ENCODE peak calls at places on chromosomes 11 and 22, in six cellular contexts. C, Q, E, W, J and H are unnamed samples.

GRCh38 chr22:49415219-49415951 is 412.3 kb downstream of the BRD1 start:
- DNase-seq in J (no peak), W (no peak), C (no peak), Q (no peak), E (no peak), H (no peak)

GRCh38 chr11:117876341-117877119 is at the start of gene FXYD6:
- DNase-seq in J (no peak), E (peak), C (no peak), Q (no peak), W (peak), H (no peak)

GRCh38 chr11:126756416-126756815 is 244.2 kb downstream of the KIRREL3 start:
- DNase-seq in C (no peak), W (no peak), J (no peak), E (no peak), Q (no peak), H (no peak)

GRCh38 chr11:64799256-64799924 is 3.6 kb downstream of the MAP4K2 start:
- DNase-seq in W (no peak), C (no peak), Q (no peak), E (no peak), J (no peak), H (no peak)

GRCh38 chr11:103317118-103317517 is 207.9 kb downstream of the DYNC2H1 start:
- DNase-seq in C (no peak), W (no peak), E (no peak), J (no peak), Q (no peak), H (no peak)

GRCh38 chr11:119320593-119321524 is 3.9 kb upstream of the MCAM start:
- DNase-seq in E (no peak), J (no peak), C (no peak), Q (no peak), W (peak), H (no peak)

GRCh38 chr22:19480789-19481188 is 1.1 kb downstream of the CDC45 start:
- DNase-seq in W (no peak), Q (no peak), C (no peak), E (no peak), J (no peak), H (no peak)

GRCh38 chr22:17562906-17563870 is at the start of gene SLC25A18:
- DNase-seq in W (peak), E (no peak), Q (no peak), J (peak), C (no peak), H (no peak)

GRCh38 chr22:27435839-27436581 is 365.5 kb downstream of the MN1 start:
- DNase-seq in W (peak), E (peak), C (peak), J (no peak), Q (no peak), H (no peak)

GRCh38 chr11:18700375-18700774 is 1.8 kb downstream of the TMEM86A start:
- DNase-seq in C (no peak), E (no peak), J (no peak), Q (no peak), W (no peak), H (no peak)

GRCh38 chr22:41976961-41977566 is 7.8 kb downstream of the SEPTIN3 start:
- DNase-seq in E (no peak), Q (no peak), W (no peak), C (no peak), J (no peak), H (no peak)

GRCh38 chr11:73469401-73469800 is 93.2 kb downstream of the RELT start:
- DNase-seq in E (no peak), J (no peak), W (peak), C (no peak), Q (no peak), H (no peak)

GRCh38 chr11:66267039-66267378 is 1.4 kb upstream of the RAB1B start:
- DNase-seq in W (no peak), C (no peak), E (no peak), Q (no peak), J (no peak), H (no peak)

GRCh38 chr11:82733444-82734119 is at the start of gene FAM181B:
- DNase-seq in J (no peak), W (peak), C (no peak), Q (no peak), E (peak), H (no peak)

GRCh38 chr11:3959015-3959917 is 103.8 kb downstream of the STIM1 start:
- DNase-seq in W (peak), J (peak), C (no peak), E (peak), Q (no peak), H (no peak)

GRCh38 chr11:111934301-111934700 is 2.8 kb upstream of the DIXDC1 start:
- DNase-seq in Q (no peak), E (no peak), W (no peak), J (no peak), C (no peak), H (no peak)

GRCh38 chr11:111936045-111936400 is 1.1 kb upstream of the DIXDC1 start:
- DNase-seq in C (no peak), Q (no peak), J (no peak), E (no peak), W (no peak), H (no peak)

GRCh38 chr11:111937461-111937769 is 272 bp downstream of the DIXDC1 start:
- DNase-seq in E (no peak), C (no peak), W (no peak), Q (no peak), J (no peak), H (no peak)

GRCh38 chr11:111933872-111934271 is 3.3 kb upstream of the DIXDC1 start:
- DNase-seq in E (no peak), Q (no peak), C (no peak), W (no peak), J (no peak), H (no peak)

DNA sequence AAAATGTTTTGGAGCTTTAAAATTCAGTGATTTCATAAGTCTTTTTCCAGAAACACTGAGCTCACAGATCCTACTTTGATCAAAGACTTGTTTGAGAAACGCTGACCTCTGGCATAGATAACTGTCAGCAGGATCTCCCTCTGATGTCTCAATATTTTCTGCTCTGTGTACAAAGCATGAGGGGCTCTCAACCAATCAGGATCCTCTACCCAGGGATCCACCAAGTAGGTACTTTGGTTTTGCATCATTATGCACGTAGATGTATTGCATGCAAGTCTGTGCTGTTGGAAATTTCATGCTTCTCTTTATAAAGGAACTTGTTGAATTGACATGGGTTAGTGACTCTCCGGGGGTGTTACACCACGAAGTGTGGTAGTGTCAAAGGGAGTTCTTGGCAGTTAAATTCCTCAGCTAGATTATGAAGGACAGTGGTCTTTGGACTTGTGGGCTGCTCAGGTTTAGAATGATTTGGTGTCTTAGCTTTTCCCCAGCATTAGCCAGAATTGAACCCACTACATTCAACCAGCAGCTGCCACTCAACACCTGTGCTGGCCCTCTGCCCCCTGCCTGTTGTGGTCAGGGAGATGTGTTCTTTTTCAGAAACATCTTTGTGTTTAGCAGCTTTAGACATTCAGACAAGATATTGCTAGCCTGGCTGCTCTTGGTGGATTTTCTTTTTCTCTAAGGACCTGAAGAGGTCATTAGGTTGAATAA is 1.7 kb upstream of the DIXDC1 start:
- DNase-seq in C (no peak), J (no peak), Q (no peak), W (peak), E (no peak), H (no peak)
- H3K4me3 ChIP-seq in C (no peak), J (no peak), Q (no peak), W (no peak), E (no peak), H (no peak)

GRCh38 chr11:46327829-46328228 is 19.4 kb upstream of the DGKZ start:
- DNase-seq in W (no peak), E (no peak), C (no peak), J (no peak), Q (no peak), H (no peak)
- H3K4me3 ChIP-seq in W (no peak), E (no peak), C (no peak), J (no peak), Q (no peak), H (no peak)

GRCh38 chr22:23837496-23837859 is 1.3 kb downstream of the DERL3 start:
- DNase-seq in Q (no peak), W (no peak), J (no peak), C (no peak), E (no peak), H (no peak)
- H3K4me3 ChIP-seq in Q (no peak), W (no peak), J (no peak), C (no peak), E (no peak), H (no peak)

GRCh38 chr22:50537765-50538164 is 7.9 kb upstream of the KLHDC7B start:
- DNase-seq in W (no peak), E (no peak), J (no peak), C (no peak), Q (no peak), H (no peak)
- H3K4me3 ChIP-seq in W (no peak), E (no peak), J (no peak), C (no peak), Q (no peak), H (no peak)

DNA sequence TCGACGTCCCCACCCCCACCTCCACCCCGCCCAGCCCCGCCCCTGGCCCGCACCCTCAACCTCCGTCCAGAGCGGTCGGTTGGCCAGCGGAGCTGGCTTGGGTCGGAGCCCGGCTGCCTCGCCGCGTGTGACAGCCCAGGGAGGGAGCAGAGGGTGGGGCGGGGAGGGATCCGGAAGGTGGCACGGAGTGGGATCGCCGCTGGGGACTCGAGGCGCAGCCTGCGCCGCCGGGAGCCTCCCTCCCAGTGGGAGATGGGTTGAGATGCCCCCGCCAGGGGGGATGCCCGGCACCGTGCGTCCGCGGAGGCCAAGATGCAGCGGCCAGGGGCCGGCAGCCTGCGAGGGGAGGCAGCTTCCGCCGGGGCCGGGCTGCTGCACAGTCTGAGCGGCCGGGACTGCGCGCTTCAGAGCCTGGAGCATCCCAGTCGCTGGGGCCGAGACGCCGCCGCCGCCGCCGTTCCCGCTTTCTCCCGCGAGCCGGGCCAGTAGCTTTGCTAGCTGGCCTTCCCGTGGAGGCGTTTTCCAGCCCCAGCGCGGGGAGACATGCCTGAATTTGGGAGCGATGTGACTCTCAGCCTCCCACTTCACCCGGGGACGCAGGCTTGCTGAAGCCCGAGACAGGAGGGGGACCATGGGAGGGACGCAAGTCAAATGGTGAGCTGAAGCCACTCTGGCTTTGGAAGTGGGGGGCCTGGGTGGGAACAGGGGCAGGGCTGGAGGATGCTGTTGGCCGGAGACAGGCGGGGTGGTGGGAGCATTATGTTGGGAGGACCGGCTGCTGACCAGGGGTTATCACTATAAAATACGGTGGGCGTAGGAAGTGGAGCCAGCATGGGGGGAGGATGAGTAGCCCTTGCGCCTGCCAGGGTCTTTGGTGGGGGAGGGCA is 40.2 kb downstream of the DIXDC1 start:
- DNase-seq in E (peak), Q (no peak), J (no peak), W (no peak), C (no peak), H (no peak)
- H3K4me3 ChIP-seq in E (no peak), Q (no peak), J (peak), W (peak), C (peak), H (peak)

DNA sequence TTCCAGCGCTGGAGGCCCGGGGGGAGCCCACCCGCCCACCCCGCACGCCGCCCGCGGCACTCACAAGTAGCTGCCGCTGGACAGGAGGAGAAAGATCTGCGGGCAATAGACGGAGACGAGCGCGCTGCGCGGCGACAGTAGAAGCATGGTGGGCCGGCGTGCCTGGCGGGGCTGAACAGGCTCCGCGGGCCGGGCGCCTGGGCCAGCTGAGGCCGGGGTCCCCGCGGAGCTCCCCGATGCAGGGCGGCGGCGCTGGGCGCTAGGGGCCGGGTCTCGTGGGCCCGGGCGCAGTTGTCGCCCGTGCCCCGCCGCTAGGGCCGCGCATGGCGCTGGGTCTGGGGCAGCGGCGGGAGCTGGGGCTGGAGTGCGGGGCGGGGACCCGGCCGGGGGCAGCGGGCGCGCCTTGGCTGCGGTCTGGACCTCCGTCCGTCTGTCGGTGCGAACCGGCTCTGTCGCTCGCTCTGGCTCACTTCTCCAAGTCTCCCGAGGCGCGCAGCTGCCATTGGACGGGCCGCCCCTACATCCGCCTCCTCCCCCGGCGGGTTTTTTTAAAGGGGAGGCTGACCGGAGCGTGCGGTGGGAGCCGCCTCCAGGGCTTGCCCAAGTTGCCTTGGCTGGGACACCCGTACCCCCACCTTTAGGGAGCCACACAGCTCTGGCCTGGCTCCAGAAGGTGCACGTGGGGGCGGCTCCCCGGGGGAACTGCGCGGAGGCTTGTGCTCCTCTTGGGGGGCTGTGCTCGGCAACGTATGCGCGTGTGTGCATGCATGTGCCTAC is 4.7 kb downstream of the WNT7B start:
- DNase-seq in J (no peak), E (no peak), Q (no peak), C (no peak), W (no peak), H (no peak)
- H3K4me3 ChIP-seq in J (peak), E (no peak), Q (no peak), C (peak), W (no peak), H (no peak)

GRCh38 chr11:36455658-36456111 is 54.4 kb downstream of the TRAF6 start:
- DNase-seq in Q (no peak), E (peak), W (peak), C (peak), J (peak), H (peak)
- H3K4me3 ChIP-seq in Q (no peak), E (no peak), W (no peak), C (peak), J (no peak), H (no peak)